ENCODE peak calls at places on chromosomes 6 and 20, in four cellular contexts. I, W, P and K are unnamed samples.
A peak's percentile ranks its signal among the peaks of the same experiment; 100 is the strongest.

GRCh38 chr20:63641146-63641791 is 12.0 kb downstream of the STMN3 start:
- DNase-seq in I (no peak), W (no peak), P (peak; percentile 35), K (no peak)

GRCh38 chr6:87932361-87932760 is 115.3 kb upstream of the SPACA1 start:
- DNase-seq in I (no peak), W (no peak), P (no peak), K (no peak)

GRCh38 chr20:49813305-49813974 is 812 bp downstream of the SLC9A8 start:
- DNase-seq in I (no peak), W (no peak), P (no peak), K (no peak)

GRCh38 chr6:72672906-72673305 is 51.0 kb downstream of the KCNQ5 start:
- DNase-seq in I (no peak), W (no peak), P (no peak), K (no peak)

GRCh38 chr6:17584241-17584803 is 15.8 kb upstream of the FAM8A1 start:
- DNase-seq in I (peak; percentile 55), W (no peak), P (peak; percentile 42), K (peak; percentile 89)

GRCh38 chr20:2059411-2059810 is 42.2 kb upstream of the STK35 start:
- DNase-seq in I (no peak), W (no peak), P (no peak), K (no peak)

GRCh38 chr20:64068381-64069208 is 5.6 kb downstream of the TCEA2 start:
- DNase-seq in I (no peak), W (no peak), P (no peak), K (no peak)

GRCh38 chr20:47821481-47822100 is 36.3 kb upstream of the SULF2 start:
- DNase-seq in I (no peak), W (no peak), P (no peak), K (no peak)

GRCh38 chr6:111972714-111973678 is 80.9 kb upstream of the CCN6 start:
- DNase-seq in I (no peak), W (no peak), P (no peak), K (peak; percentile 97)

GRCh38 chr20:5085380-5085779 is 34.4 kb downstream of the PCNA start:
- DNase-seq in I (no peak), W (no peak), P (no peak), K (no peak)

GRCh38 chr6:107786179-107786578 is 37.9 kb downstream of the SCML4 start:
- DNase-seq in I (no peak), W (no peak), P (no peak), K (no peak)

GRCh38 chr6:144340541-144341371 is 55.6 kb downstream of the UTRN start:
- DNase-seq in I (no peak), W (no peak), P (no peak), K (peak; percentile 59)

GRCh38 chr6:19855510-19855909 is 18.3 kb downstream of the ID4 start:
- DNase-seq in I (no peak), W (no peak), P (no peak), K (no peak)

GRCh38 chr20:46341374-46342044 is 33.2 kb upstream of the CDH22 start:
- DNase-seq in I (no peak), W (no peak), P (no peak), K (no peak)

GRCh38 chr6:141133346-141133745 is 999.4 kb upstream of the GJE1 start:
- DNase-seq in I (no peak), W (no peak), P (no peak), K (peak; percentile 10)

GRCh38 chr20:24699321-24700165 is 230.1 kb downstream of the SYNDIG1 start:
- DNase-seq in I (no peak), W (peak; percentile 36), P (no peak), K (no peak)

GRCh38 chr20:51678041-51678697 is 90.0 kb downstream of the ATP9A start:
- DNase-seq in I (peak; percentile 29), W (no peak), P (no peak), K (peak; percentile 10)

GRCh38 chr6:79048611-79049010 is 29.4 kb downstream of the PHIP start:
- DNase-seq in I (no peak), W (no peak), P (no peak), K (peak; percentile 56)

GRCh38 chr20:25643735-25644134 is 19.9 kb upstream of the NANP start:
- DNase-seq in I (no peak), W (no peak), P (peak; percentile 30), K (no peak)

GRCh38 chr20:21312813-21313471 is 9.8 kb downstream of the XRN2 start:
- DNase-seq in I (no peak), W (no peak), P (no peak), K (no peak)

GRCh38 chr6:95777338-95777737 is 200.0 kb downstream of the MANEA start:
- DNase-seq in I (no peak), W (no peak), P (no peak), K (no peak)

GRCh38 chr6:107061125-107062020 is 33.4 kb downstream of the MTRES1 start:
- DNase-seq in I (no peak), W (no peak), P (peak; percentile 95), K (no peak)

GRCh38 chr20:19073584-19074198 is 138.8 kb upstream of the SLC24A3 start:
- DNase-seq in I (no peak), W (no peak), P (no peak), K (no peak)

GRCh38 chr6:33172307-33173227 is 19.7 kb downstream of the COL11A2 start:
- DNase-seq in I (peak; percentile 11), W (peak; percentile 61), P (no peak), K (peak; percentile 41)

GRCh38 chr6:53795702-53796450 is 1.1 kb downstream of the LRRC1 start:
- DNase-seq in I (peak; percentile 36), W (peak; percentile 73), P (peak; percentile 36), K (no peak)

GRCh38 chr6:170128811-170129681 is 161.8 kb downstream of the DLL1 start:
- DNase-seq in I (no peak), W (peak; percentile 59), P (no peak), K (no peak)

GRCh38 chr6:49923826-49924225 is 40.1 kb downstream of the DEFB114 start:
- DNase-seq in I (no peak), W (no peak), P (no peak), K (no peak)

GRCh38 chr6:107466062-107466461 is 6.7 kb upstream of the PDSS2 start:
- DNase-seq in I (no peak), W (no peak), P (no peak), K (no peak)

GRCh38 chr6:142568857-142569597 is 267.2 kb downstream of the ADGRG6 start:
- DNase-seq in I (no peak), W (no peak), P (peak; percentile 17), K (peak; percentile 46)

GRCh38 chr20:38631155-38632022 is 29.8 kb downstream of the ARHGAP40 start:
- DNase-seq in I (no peak), W (no peak), P (no peak), K (peak; percentile 47)

GRCh38 chr20:59623133-59623532 is 18.8 kb downstream of the PHACTR3 start:
- DNase-seq in I (no peak), W (no peak), P (no peak), K (no peak)

GRCh38 chr20:22918286-22918983 is 116.7 kb upstream of the SSTR4 start:
- DNase-seq in I (no peak), W (no peak), P (no peak), K (peak; percentile 25)

GRCh38 chr6:35247642-35248231 is 11.8 kb upstream of the ZNF76 start:
- DNase-seq in I (no peak), W (no peak), P (peak; percentile 51), K (no peak)

GRCh38 chr6:67544851-67545452 is 1090.1 kb upstream of the ADGRB3 start:
- DNase-seq in I (no peak), W (no peak), P (no peak), K (no peak)

GRCh38 chr6:28563420-28564095 is 37.9 kb downstream of the GPX5 start:
- DNase-seq in I (no peak), W (no peak), P (no peak), K (no peak)

DNA sequence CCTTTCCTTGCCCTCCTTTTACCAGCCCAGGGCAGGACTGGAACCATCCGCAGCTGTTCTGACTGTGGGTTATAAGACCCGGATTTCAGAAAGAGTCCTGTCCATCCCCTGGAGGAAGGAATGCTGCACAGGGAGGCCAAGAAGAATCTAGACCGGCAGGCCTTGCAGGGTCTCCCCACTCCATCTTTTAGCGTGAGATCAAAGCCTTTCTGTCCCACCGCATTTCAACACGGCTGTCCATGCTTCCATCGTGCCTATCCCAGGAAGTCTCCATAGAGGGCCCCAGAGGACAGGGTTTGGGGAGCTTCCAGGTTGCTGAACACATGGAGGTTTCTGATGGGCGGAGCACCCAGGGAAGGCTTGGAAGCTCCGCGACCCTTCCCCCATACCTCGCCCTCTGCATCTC is 79.3 kb upstream of the AGPAT4 start:
- DNase-seq in I (no peak), W (no peak), P (no peak), K (peak; percentile 16)
- TF ChIP-seq CTCF in I (no peak), W (peak; percentile 15), P (no peak), K (peak; percentile 17)

DNA sequence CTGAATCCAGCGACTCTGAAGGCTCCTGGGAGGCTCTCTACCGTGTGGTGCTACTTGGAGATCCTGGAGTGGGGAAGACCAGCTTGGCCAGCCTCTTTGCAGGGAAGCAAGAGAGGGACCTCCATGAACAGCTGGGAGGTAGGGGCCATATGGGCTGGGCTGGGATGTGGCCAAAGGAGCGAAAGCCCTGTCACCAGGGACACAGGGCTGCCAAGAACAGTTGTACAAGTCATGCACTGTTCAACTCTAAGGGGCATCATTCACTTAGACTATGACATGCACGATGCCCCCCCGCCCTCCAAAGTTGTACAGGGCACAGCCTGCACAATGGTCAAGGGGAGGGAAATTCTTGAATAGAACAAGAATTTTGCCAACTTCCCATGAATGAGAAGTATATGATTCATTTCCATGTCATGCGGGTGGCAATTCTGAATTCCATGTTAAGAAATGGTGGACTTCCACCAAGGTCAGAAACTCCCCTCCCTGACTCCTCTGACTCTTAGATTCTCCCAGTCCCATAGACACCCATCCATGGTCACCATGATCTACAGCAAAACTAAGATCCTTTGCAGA is 1.6 kb downstream of the REM1 start:
- DNase-seq in I (no peak), W (no peak), P (no peak), K (peak; percentile 56)
- H3K4me3 ChIP-seq in I (no peak overlapping the region), W (no peak overlapping the region), P (no peak overlapping the region), K (no peak overlapping the region)

GRCh38 chr6:81475646-81476045 is 276.8 kb downstream of the TENT5A start:
- DNase-seq in I (no peak), W (no peak), P (no peak), K (no peak)

GRCh38 chr6:81480139-81480538 is 272.3 kb downstream of the TENT5A start:
- DNase-seq in I (no peak), W (no peak), P (no peak), K (no peak)

DNA sequence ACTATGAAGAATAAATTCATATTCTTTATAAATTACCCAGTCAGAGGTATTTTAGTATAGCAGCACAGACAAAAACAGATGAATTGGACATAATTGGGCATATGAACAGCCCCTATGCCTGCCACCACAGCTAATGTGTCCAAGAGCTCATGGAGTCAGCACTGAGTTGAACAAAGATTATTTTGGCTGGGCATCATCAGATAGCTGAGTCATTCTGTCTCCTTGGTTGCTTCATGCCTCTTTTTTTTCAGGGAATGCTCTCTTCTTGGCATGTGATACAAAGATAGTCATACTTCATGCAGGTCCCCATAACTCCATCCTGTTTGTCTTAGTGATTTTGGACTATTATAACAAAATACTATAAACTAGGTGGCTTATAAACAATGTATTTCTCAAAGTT is 275.6 kb downstream of the TENT5A start:
- DNase-seq in I (no peak), W (no peak), P (no peak), K (peak; percentile 47)
- TF ChIP-seq CTCF in I (no peak), W (no peak), P (no peak), K (no peak)

DNA sequence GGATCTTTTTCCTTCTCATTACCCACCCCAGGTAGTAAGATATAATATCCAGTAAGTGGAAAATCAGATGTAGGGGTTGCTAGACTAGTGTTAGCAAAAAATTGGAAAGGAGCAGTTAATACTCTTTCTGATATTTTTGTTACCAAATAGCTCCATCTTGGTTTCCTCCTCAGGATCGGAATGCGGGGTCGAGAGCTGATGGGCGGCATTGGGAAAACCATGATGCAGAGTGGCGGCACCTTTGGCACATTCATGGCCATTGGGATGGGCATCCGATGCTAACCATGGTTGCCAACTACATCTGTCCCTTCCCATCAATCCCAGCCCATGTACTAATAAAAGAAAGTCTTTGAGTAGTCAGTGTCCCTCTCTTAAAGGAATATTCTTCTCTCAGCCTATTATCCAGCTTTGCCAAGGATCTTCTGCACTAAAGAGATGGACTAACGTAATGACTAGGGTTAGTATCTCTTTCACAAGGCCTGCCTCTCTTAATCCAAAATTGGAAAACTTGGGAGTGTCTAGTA is 1.5 kb downstream of the ROMO1 start:
- DNase-seq in I (no peak), W (peak; percentile 30), P (no peak), K (no peak)
- H3K4me3 ChIP-seq in I (no peak overlapping the region), W (peak overlapping the region; percentile 69), P (peak overlapping the region; percentile 93), K (peak overlapping the region; percentile 97)